ENCODE peak calls at places on chromosomes 1 and 21, in nine cellular contexts. One of them, this sample, is unnamed. For H3K4me1, the result is how much of the 10 kb centered on the place peaks cover.

GRCh38 chr1:42933610-42934009 is 25.1 kb downstream of the SLC2A1 start:
- DNase-seq in neuronal stem cell: no peak
- DNase-seq in IMR-90: no peak
- DNase-seq in K562: no peak
- DNase-seq in SJSA1: no peak
- DNase-seq in lower lobe of right lung: no peak
- DNase-seq in cardiac muscle cell: no peak
- DNase-seq in naive thymus-derived CD4-positive, alpha-beta T cell: no peak
- DNase-seq in tibial artery: no peak
- DNase-seq in this sample: no peak

GRCh38 chr1:61612600-61612999 is 112.3 kb downstream of the TM2D1 start:
- DNase-seq in neuronal stem cell: no peak
- DNase-seq in IMR-90: no peak
- DNase-seq in K562: no peak
- DNase-seq in SJSA1: no peak
- DNase-seq in lower lobe of right lung: no peak
- DNase-seq in cardiac muscle cell: no peak
- DNase-seq in naive thymus-derived CD4-positive, alpha-beta T cell: no peak
- DNase-seq in tibial artery: no peak
- DNase-seq in this sample: no peak

GRCh38 chr1:167599839-167600581 is 30.0 kb upstream of the RCSD1 start:
- DNase-seq in neuronal stem cell: no peak
- DNase-seq in IMR-90: peak
- DNase-seq in K562: peak
- DNase-seq in SJSA1: no peak
- DNase-seq in lower lobe of right lung: peak
- DNase-seq in cardiac muscle cell: peak
- DNase-seq in naive thymus-derived CD4-positive, alpha-beta T cell: peak
- DNase-seq in tibial artery: no peak
- DNase-seq in this sample: no peak

GRCh38 chr1:61109158-61109557 is 26.8 kb downstream of the NFIA start:
- DNase-seq in neuronal stem cell: no peak
- DNase-seq in IMR-90: no peak
- DNase-seq in K562: no peak
- DNase-seq in SJSA1: no peak
- DNase-seq in lower lobe of right lung: no peak
- DNase-seq in cardiac muscle cell: no peak
- DNase-seq in naive thymus-derived CD4-positive, alpha-beta T cell: no peak
- DNase-seq in tibial artery: no peak
- DNase-seq in this sample: no peak

GRCh38 chr1:51088474-51088873 is 13.6 kb upstream of the C1orf185 start:
- DNase-seq in neuronal stem cell: no peak
- DNase-seq in IMR-90: no peak
- DNase-seq in K562: no peak
- DNase-seq in SJSA1: no peak
- DNase-seq in lower lobe of right lung: no peak
- DNase-seq in cardiac muscle cell: no peak
- DNase-seq in naive thymus-derived CD4-positive, alpha-beta T cell: no peak
- DNase-seq in tibial artery: no peak
- DNase-seq in this sample: no peak

GRCh38 chr1:219298581-219299148 is 125.0 kb downstream of the LYPLAL1 start:
- DNase-seq in neuronal stem cell: no peak
- DNase-seq in IMR-90: peak
- DNase-seq in K562: no peak
- DNase-seq in SJSA1: no peak
- DNase-seq in lower lobe of right lung: no peak
- DNase-seq in cardiac muscle cell: no peak
- DNase-seq in naive thymus-derived CD4-positive, alpha-beta T cell: no peak
- DNase-seq in tibial artery: no peak
- DNase-seq in this sample: no peak

GRCh38 chr1:7578206-7578605 is 192.9 kb upstream of the VAMP3 start:
- DNase-seq in neuronal stem cell: no peak
- DNase-seq in IMR-90: no peak
- DNase-seq in K562: no peak
- DNase-seq in SJSA1: no peak
- DNase-seq in lower lobe of right lung: peak
- DNase-seq in cardiac muscle cell: no peak
- DNase-seq in naive thymus-derived CD4-positive, alpha-beta T cell: no peak
- DNase-seq in tibial artery: peak
- DNase-seq in this sample: no peak

GRCh38 chr1:55418208-55418607 is 203.0 kb upstream of the USP24 start:
- DNase-seq in neuronal stem cell: no peak
- DNase-seq in IMR-90: no peak
- DNase-seq in K562: no peak
- DNase-seq in SJSA1: no peak
- DNase-seq in lower lobe of right lung: no peak
- DNase-seq in cardiac muscle cell: no peak
- DNase-seq in naive thymus-derived CD4-positive, alpha-beta T cell: no peak
- DNase-seq in tibial artery: no peak
- DNase-seq in this sample: no peak

GRCh38 chr1:147771216-147772125 is 11.1 kb upstream of the GJA5 start:
- DNase-seq in neuronal stem cell: no peak
- DNase-seq in IMR-90: peak
- DNase-seq in K562: no peak
- DNase-seq in SJSA1: no peak
- DNase-seq in lower lobe of right lung: no peak
- DNase-seq in cardiac muscle cell: no peak
- DNase-seq in naive thymus-derived CD4-positive, alpha-beta T cell: no peak
- DNase-seq in tibial artery: peak
- DNase-seq in this sample: no peak

GRCh38 chr1:52669696-52670095 is 28.5 kb downstream of the COA7 start:
- DNase-seq in neuronal stem cell: no peak
- DNase-seq in IMR-90: peak
- DNase-seq in K562: no peak
- DNase-seq in SJSA1: no peak
- DNase-seq in lower lobe of right lung: no peak
- DNase-seq in cardiac muscle cell: no peak
- DNase-seq in naive thymus-derived CD4-positive, alpha-beta T cell: no peak
- DNase-seq in tibial artery: no peak
- DNase-seq in this sample: no peak

GRCh38 chr1:57162607-57163235 is 196.9 kb upstream of the C8B start:
- DNase-seq in neuronal stem cell: no peak
- DNase-seq in IMR-90: no peak
- DNase-seq in K562: no peak
- DNase-seq in SJSA1: no peak
- DNase-seq in lower lobe of right lung: no peak
- DNase-seq in cardiac muscle cell: no peak
- DNase-seq in naive thymus-derived CD4-positive, alpha-beta T cell: no peak
- DNase-seq in tibial artery: no peak
- DNase-seq in this sample: no peak

GRCh38 chr21:29248124-29248523 is 50.6 kb upstream of the BACH1 start:
- DNase-seq in neuronal stem cell: no peak
- DNase-seq in IMR-90: peak
- DNase-seq in K562: no peak
- DNase-seq in SJSA1: no peak
- DNase-seq in lower lobe of right lung: no peak
- DNase-seq in cardiac muscle cell: no peak
- DNase-seq in naive thymus-derived CD4-positive, alpha-beta T cell: no peak
- DNase-seq in tibial artery: no peak
- DNase-seq in this sample: no peak

GRCh38 chr1:97138515-97139032 is 417.0 kb downstream of the PTBP2 start:
- DNase-seq in neuronal stem cell: no peak
- DNase-seq in IMR-90: no peak
- DNase-seq in K562: no peak
- DNase-seq in SJSA1: no peak
- DNase-seq in lower lobe of right lung: no peak
- DNase-seq in cardiac muscle cell: no peak
- DNase-seq in naive thymus-derived CD4-positive, alpha-beta T cell: no peak
- DNase-seq in tibial artery: no peak
- DNase-seq in this sample: no peak

DNA sequence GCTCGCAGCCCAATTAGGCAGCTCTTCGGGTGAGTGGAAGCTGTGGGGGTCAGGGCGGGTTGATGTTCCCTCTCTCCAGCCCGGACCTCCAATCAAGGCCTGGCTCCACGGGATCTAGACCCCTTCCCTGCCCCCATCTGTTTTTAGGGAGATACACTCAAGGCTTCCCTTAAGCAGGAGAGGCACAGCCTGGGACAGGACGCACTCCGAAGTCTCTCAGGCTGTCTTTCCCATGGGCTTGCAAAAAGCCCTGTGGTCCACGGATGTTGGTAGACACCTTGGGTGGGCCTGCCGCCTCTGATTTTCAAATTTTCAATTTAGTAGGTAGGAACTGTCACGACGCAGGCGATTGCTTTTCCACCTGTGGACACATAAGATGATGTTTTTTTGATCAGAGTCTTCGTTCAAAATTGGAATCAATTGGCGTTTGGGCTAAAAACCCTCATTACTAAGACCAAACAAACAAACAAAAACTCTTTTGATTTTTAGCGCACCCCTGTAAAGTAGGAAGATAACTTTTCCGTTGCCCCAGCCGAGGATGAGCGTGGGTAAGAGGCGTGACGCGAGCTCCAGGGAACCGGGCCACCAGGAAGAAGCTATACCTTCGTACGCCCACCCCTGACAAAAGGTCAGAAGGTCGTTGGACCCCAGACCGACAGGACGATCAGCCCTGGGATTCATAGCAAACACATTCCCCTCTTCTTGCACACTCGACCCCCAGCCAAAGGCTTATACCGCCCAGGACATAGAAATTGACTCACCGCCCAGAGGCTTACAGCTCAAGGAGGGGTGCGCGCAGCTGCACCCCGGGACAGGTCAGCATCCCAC is 2.4 kb upstream of the LHX8 start:
- DNase-seq in neuronal stem cell: peak
- DNase-seq in IMR-90: no peak
- DNase-seq in K562: no peak
- DNase-seq in SJSA1: no peak
- DNase-seq in lower lobe of right lung: no peak
- DNase-seq in cardiac muscle cell: no peak
- DNase-seq in naive thymus-derived CD4-positive, alpha-beta T cell: no peak
- DNase-seq in tibial artery: no peak
- DNase-seq in this sample: no peak
- H3K27ac ChIP-seq in neuronal stem cell: no peak
- H3K27ac ChIP-seq in IMR-90: no peak
- H3K27ac ChIP-seq in K562: no peak
- H3K27ac ChIP-seq in SJSA1: no peak
- H3K27ac ChIP-seq in lower lobe of right lung: no peak
- H3K27ac ChIP-seq in cardiac muscle cell: no peak
- H3K27ac ChIP-seq in naive thymus-derived CD4-positive, alpha-beta T cell: no peak
- H3K27ac ChIP-seq in tibial artery: no peak
- H3K27ac ChIP-seq in this sample: no peak

DNA sequence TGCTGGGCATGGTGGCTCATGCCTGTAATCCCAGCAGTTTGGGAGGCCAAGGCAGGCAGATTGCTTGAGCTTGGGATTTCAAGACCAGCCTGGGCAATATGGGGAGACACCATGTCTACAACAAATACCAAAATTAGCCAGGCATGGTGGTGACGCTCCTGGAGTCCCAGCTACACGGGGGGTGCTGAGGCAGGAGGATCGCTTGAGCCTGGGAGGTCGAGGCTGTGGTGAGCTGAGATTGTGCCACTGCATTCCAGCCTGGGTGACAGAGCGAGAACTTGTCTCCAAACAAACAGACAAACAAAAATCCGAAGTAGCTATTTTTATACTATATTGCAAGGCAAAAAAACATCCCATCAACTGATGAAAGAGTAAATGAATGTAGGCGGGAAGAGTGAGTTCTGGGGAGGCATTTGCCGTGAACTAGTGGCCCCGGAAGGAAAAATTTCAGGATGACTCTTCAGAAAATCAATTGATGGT is 40.6 kb downstream of the NCMAP start:
- DNase-seq in neuronal stem cell: no peak
- DNase-seq in IMR-90: no peak
- DNase-seq in K562: no peak
- DNase-seq in SJSA1: peak
- DNase-seq in lower lobe of right lung: no peak
- DNase-seq in cardiac muscle cell: no peak
- DNase-seq in naive thymus-derived CD4-positive, alpha-beta T cell: no peak
- DNase-seq in tibial artery: peak
- DNase-seq in this sample: no peak
- H3K4me3 ChIP-seq in neuronal stem cell: no peak
- H3K4me3 ChIP-seq in IMR-90: no peak
- H3K4me3 ChIP-seq in K562: no peak
- H3K4me3 ChIP-seq in SJSA1: no peak
- H3K4me3 ChIP-seq in lower lobe of right lung: no peak
- H3K4me3 ChIP-seq in cardiac muscle cell: no peak
- H3K4me3 ChIP-seq in naive thymus-derived CD4-positive, alpha-beta T cell: no peak
- H3K4me3 ChIP-seq in tibial artery: no peak
- H3K4me3 ChIP-seq in this sample: no peak

GRCh38 chr1:172824199-172824598 is 165.3 kb downstream of the FASLG start:
- DNase-seq in neuronal stem cell: no peak
- DNase-seq in IMR-90: peak
- DNase-seq in K562: no peak
- DNase-seq in SJSA1: no peak
- DNase-seq in lower lobe of right lung: no peak
- DNase-seq in cardiac muscle cell: no peak
- DNase-seq in naive thymus-derived CD4-positive, alpha-beta T cell: no peak
- DNase-seq in tibial artery: no peak
- DNase-seq in this sample: no peak
- H3K4me1 ChIP-seq in neuronal stem cell: under half
- H3K4me1 ChIP-seq in IMR-90: under half
- H3K4me1 ChIP-seq in K562: under half
- H3K4me1 ChIP-seq in SJSA1: under half
- H3K4me1 ChIP-seq in lower lobe of right lung: under half
- H3K4me1 ChIP-seq in cardiac muscle cell: under half
- H3K4me1 ChIP-seq in naive thymus-derived CD4-positive, alpha-beta T cell: under half
- H3K4me1 ChIP-seq in tibial artery: under half
- H3K4me1 ChIP-seq in this sample: under half

DNA sequence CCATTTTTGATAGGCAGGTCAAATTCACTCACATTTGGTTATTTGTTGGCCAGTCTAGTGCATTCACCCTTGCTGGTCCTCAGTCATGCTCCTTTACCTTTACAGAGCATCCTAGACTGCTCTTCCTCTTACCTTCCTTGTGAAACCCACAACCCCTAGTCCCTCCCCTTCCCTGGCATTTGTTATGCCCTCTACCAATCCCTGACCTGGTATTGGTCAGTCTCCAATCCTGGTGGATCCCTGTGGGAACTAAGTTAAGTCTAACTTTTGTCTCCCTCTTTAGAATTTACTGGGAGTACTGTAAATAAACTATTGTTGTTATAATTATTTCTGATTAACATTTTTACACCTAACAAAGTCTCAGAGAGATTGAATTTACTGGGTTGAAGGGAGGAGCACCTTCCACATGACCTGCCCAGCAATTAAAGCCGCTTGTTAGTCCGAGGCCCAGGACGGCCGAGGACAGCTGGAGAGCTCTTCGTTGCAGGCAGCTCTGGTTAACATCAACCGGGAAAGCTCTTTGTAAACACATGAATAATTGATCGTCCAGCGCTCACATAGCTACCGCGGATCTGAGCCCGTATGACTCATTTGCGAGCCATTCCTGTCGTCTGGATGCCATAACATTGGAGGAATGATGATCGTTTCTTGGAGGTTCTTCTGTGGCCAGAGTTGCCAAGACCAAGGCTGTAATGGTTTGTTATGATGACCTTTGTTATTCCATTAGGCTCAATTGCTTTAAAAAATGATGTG is 31.9 kb downstream of the MTARC1 start:
- DNase-seq in neuronal stem cell: no peak
- DNase-seq in IMR-90: peak
- DNase-seq in K562: no peak
- DNase-seq in SJSA1: peak
- DNase-seq in lower lobe of right lung: no peak
- DNase-seq in cardiac muscle cell: no peak
- DNase-seq in naive thymus-derived CD4-positive, alpha-beta T cell: no peak
- DNase-seq in tibial artery: no peak
- DNase-seq in this sample: peak
- H3K27ac ChIP-seq in neuronal stem cell: no peak
- H3K27ac ChIP-seq in IMR-90: peak
- H3K27ac ChIP-seq in K562: no peak
- H3K27ac ChIP-seq in SJSA1: peak
- H3K27ac ChIP-seq in lower lobe of right lung: peak
- H3K27ac ChIP-seq in cardiac muscle cell: no peak
- H3K27ac ChIP-seq in naive thymus-derived CD4-positive, alpha-beta T cell: no peak
- H3K27ac ChIP-seq in tibial artery: peak
- H3K27ac ChIP-seq in this sample: no peak

This sample was measured in iPS DF 6.9.